ENCODE peak calls at places on chromosomes 12 and 14, in ten cellular contexts. Z is sigmoid colon, V is foreskin fibroblast, L is progenitor cell of endocrine pancreas, J is bronchial epithelial cell, K is fibroblast of the aortic adventitia, Q is neural crest cell, S is AG04450, T is astrocyte of the spinal cord, I is HFFc6. U is an unnamed sample.

GRCh38 chr14:92105845-92106094 is 612 bp downstream of the ATXN3 start:
- DNase-seq in Z (peak; percentile 82), V (peak; percentile 32), L (no peak), J (peak; percentile 43), K (no peak), Q (peak; percentile 9), S (no peak), T (no peak), I (no peak), U (no peak)

GRCh38 chr12:19375888-19376287 is 63.4 kb upstream of the AEBP2 start:
- DNase-seq in Z (no peak), V (no peak), L (no peak), J (no peak), K (no peak), Q (no peak), S (no peak), T (no peak), I (no peak), U (no peak)

GRCh38 chr12:41213107-41213506 is 25.0 kb downstream of the PDZRN4 start:
- DNase-seq in Z (no peak), V (no peak), L (no peak), J (no peak), K (no peak), Q (no peak), S (no peak), T (no peak), I (no peak), U (no peak)

GRCh38 chr14:60867503-60868172 is 113.2 kb downstream of the TRMT5 start:
- DNase-seq in Z (no peak), V (no peak), L (no peak), J (no peak), K (no peak), Q (no peak), S (no peak), T (no peak), I (no peak), U (no peak)

GRCh38 chr12:104494137-104494815 is 37.5 kb downstream of the CHST11 start:
- DNase-seq in Z (no peak), V (no peak), L (no peak), J (peak; percentile 37), K (peak; percentile 79), Q (no peak), S (no peak), T (peak; percentile 34), I (no peak), U (no peak)

GRCh38 chr12:54036620-54037359 is 3.9 kb downstream of the HOXC5 start:
- DNase-seq in Z (no peak), V (no peak), L (no peak), J (peak; percentile 15), K (no peak), Q (no peak), S (no peak), T (no peak), I (no peak), U (no peak)

GRCh38 chr14:103130965-103131364 is 7.7 kb downstream of the TNFAIP2 start:
- DNase-seq in Z (peak; percentile 89), V (peak; percentile 49), L (no peak), J (peak; percentile 56), K (peak; percentile 87), Q (no peak), S (peak; percentile 44), T (peak; percentile 76), I (no peak), U (no peak)

GRCh38 chr14:53265025-53265424 is 111.9 kb upstream of the DDHD1 start:
- DNase-seq in Z (no peak), V (no peak), L (no peak), J (peak; percentile 46), K (no peak), Q (no peak), S (no peak), T (no peak), I (no peak), U (no peak)

GRCh38 chr14:70130498-70130897 is 58.3 kb downstream of the SLC8A3 start:
- DNase-seq in Z (no peak), V (no peak), L (no peak), J (no peak), K (no peak), Q (no peak), S (no peak), T (no peak), I (no peak), U (no peak)

GRCh38 chr12:111818340-111818739 is 23.7 kb upstream of the MAPKAPK5 start:
- DNase-seq in Z (no peak), V (no peak), L (no peak), J (no peak), K (no peak), Q (no peak), S (no peak), T (no peak), I (no peak), U (no peak)

GRCh38 chr12:3200032-3200617 is 122.9 kb downstream of the TSPAN9 start:
- DNase-seq in Z (no peak), V (peak; percentile 50), L (peak; percentile 74), J (peak; percentile 27), K (peak; percentile 24), Q (peak; percentile 75), S (no peak), T (peak; percentile 67), I (peak; percentile 35), U (peak; percentile 98)

GRCh38 chr12:47079365-47079893 is at the start of gene PCED1B:
- DNase-seq in Z (peak; percentile 91), V (peak; percentile 60), L (peak; percentile 33), J (peak; percentile 49), K (peak; percentile 75), Q (peak; percentile 43), S (no peak), T (peak; percentile 80), I (peak; percentile 68), U (no peak)
- TF ChIP-seq CTCF in Z (no peak), V (peak; percentile 39), L (no peak), J (peak; percentile 66), K (peak; percentile 56), Q (no peak), S (peak; percentile 54), T (peak; percentile 52), I (peak; percentile 47), U (peak; percentile 3)

DNA sequence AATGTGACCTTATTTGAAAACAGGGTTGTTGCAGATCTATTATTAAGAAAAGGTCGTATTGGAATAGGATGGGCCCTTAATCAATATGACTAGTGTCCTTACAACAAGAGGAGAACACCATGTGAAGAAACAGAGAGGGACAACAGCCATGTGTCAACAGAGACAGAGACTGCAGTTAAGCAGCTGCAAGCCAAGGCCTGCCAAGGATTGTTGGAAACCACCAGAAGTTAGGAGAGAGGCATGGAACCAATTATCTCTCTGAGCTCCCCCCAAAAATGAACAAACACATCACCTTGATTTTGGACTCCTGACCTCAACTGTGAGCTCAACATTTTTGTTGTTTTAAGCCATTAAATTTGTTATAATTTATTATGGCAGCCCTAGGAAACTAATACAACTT is 214.6 kb upstream of the PRKD1 start:
- DNase-seq in Z (no peak), V (no peak), L (no peak), J (no peak), K (no peak), Q (no peak), S (no peak), T (no peak), I (no peak), U (no peak)
- TF ChIP-seq CTCF in Z (no peak), V (no peak), L (no peak), J (no peak), K (no peak), Q (no peak), S (no peak), T (no peak), I (no peak), U (no peak)

GRCh38 chr12:105774037-105774436 is 364.7 kb downstream of the NUAK1 start:
- DNase-seq in Z (no peak), V (no peak), L (no peak), J (no peak), K (no peak), Q (no peak), S (no peak), T (no peak), I (no peak), U (no peak)

GRCh38 chr12:105769486-105769885 is 369.3 kb downstream of the NUAK1 start:
- DNase-seq in Z (no peak), V (no peak), L (no peak), J (no peak), K (no peak), Q (no peak), S (no peak), T (no peak), I (no peak), U (no peak)

GRCh38 chr12:105773501-105773900 is 365.3 kb downstream of the NUAK1 start:
- DNase-seq in Z (no peak), V (no peak), L (no peak), J (no peak), K (no peak), Q (no peak), S (no peak), T (no peak), I (no peak), U (no peak)

GRCh38 chr12:105775351-105775750 is 363.4 kb downstream of the NUAK1 start:
- DNase-seq in Z (no peak), V (no peak), L (no peak), J (peak; percentile 47), K (peak; percentile 9), Q (no peak), S (no peak), T (peak; percentile 35), I (peak; percentile 75), U (no peak)
- TF ChIP-seq CTCF in Z (no peak), V (no peak), L (no peak), J (no peak), K (no peak), Q (no peak), S (no peak), T (no peak), I (peak; percentile 62), U (no peak)

GRCh38 chr12:49982246-49983229 is 9.8 kb downstream of the AQP6 start:
- DNase-seq in Z (no peak), V (peak; percentile 49), L (no peak), J (no peak), K (peak; percentile 32), Q (no peak), S (no peak), T (no peak), I (peak; percentile 23), U (no peak)

GRCh38 chr12:49985981-49986380 is 13.2 kb downstream of the AQP6 start:
- DNase-seq in Z (no peak), V (peak; percentile 29), L (no peak), J (peak; percentile 28), K (no peak), Q (no peak), S (no peak), T (peak; percentile 24), I (no peak), U (no peak)

GRCh38 chr12:49984960-49985359 is 12.2 kb downstream of the AQP6 start:
- DNase-seq in Z (no peak), V (no peak), L (no peak), J (no peak), K (no peak), Q (no peak), S (no peak), T (no peak), I (no peak), U (no peak)

GRCh38 chr12:49984476-49984890 is 11.7 kb downstream of the AQP6 start:
- DNase-seq in Z (no peak), V (no peak), L (no peak), J (no peak), K (no peak), Q (no peak), S (no peak), T (no peak), I (no peak), U (no peak)

DNA sequence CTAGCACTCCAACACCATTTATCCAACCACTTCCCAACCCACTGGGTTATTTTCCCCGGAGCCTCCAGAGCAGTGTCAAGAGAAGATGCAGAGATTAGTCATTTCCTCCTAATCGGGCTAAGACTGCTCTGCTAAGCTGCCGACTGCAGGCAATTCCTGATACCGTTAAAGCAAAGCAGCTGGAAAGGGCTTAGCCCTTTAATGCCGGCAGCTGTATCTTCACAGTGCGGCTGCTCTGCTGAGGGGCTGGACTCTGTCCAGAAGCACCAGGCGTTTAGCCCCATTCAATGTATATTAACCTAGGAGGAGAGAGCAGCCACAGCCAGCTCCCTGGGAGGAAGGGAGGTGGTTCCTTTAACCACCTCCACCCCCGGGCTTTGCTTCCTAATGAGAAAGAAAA is 11.1 kb downstream of the AQP6 start:
- DNase-seq in Z (no peak), V (peak; percentile 91), L (no peak), J (peak; percentile 72), K (peak; percentile 89), Q (no peak), S (peak; percentile 67), T (peak; percentile 86), I (peak; percentile 82), U (no peak)
- TF ChIP-seq CTCF in Z (no peak), V (no peak), L (no peak), J (no peak), K (no peak), Q (no peak), S (peak; percentile 6), T (peak; percentile 10), I (no peak), U (no peak)

U was measured in D721Med.